ENCODE peak calls at places on chromosomes 7 and 10, in six cellular contexts. J is ovary, G is K562, P is endothelial cell of umbilical vein, Q is Peyer's patch, S is stomach. Y is an unnamed sample. For H3K27me3, the result is how much of the 10 kb centered on the place peaks cover.

GRCh38 chr10:5434017-5434753 is 21.8 kb downstream of the NET1 start:
- DNase-seq in J (no peak), G (peak), P (peak), Q (no peak), S (no peak), Y (no peak)

GRCh38 chr7:69728299-69728698 is 130.0 kb downstream of the AUTS2 start:
- DNase-seq in J (no peak), G (no peak), P (no peak), Q (no peak), S (no peak), Y (no peak)

GRCh38 chr7:76358053-76358477 is 726 bp downstream of the YWHAG start:
- DNase-seq in J (peak), G (peak), P (peak), Q (peak), S (peak), Y (peak)

GRCh38 chr7:36309301-36309700 is 80.4 kb upstream of the ANLN start:
- DNase-seq in J (no peak), G (no peak), P (no peak), Q (no peak), S (peak), Y (no peak)

GRCh38 chr10:3785849-3786290 is 861 bp upstream of the KLF6 start:
- DNase-seq in J (peak), G (no peak), P (peak), Q (peak), S (no peak), Y (peak)

GRCh38 chr7:30470783-30471182 is 7.8 kb downstream of the NOD1 start:
- DNase-seq in J (peak), G (peak), P (peak), Q (no peak), S (no peak), Y (peak)

GRCh38 chr7:132112632-132113031 is 463.6 kb downstream of the PLXNA4 start:
- DNase-seq in J (no peak), G (no peak), P (no peak), Q (no peak), S (no peak), Y (no peak)

GRCh38 chr7:99363286-99363685 is 11.2 kb upstream of the ARPC1B start:
- DNase-seq in J (no peak), G (no peak), P (no peak), Q (no peak), S (no peak), Y (no peak)

GRCh38 chr10:95767884-95768556 is 12.1 kb downstream of the ENTPD1 start:
- DNase-seq in J (no peak), G (no peak), P (peak), Q (no peak), S (no peak), Y (no peak)

GRCh38 chr10:17474595-17474994 is 20.2 kb upstream of the ST8SIA6 start:
- DNase-seq in J (no peak), G (peak), P (peak), Q (no peak), S (no peak), Y (no peak)

GRCh38 chr7:75565129-75565528 is 73.0 kb downstream of the SPDYE5 start:
- DNase-seq in J (no peak), G (no peak), P (peak), Q (no peak), S (peak), Y (no peak)

GRCh38 chr7:47351233-47352154 is 230.4 kb downstream of the TNS3 start:
- DNase-seq in J (no peak), G (no peak), P (no peak), Q (peak), S (peak), Y (peak)

GRCh38 chr7:77561354-77561753 is 24.3 kb downstream of the PTPN12 start:
- DNase-seq in J (no peak), G (no peak), P (no peak), Q (no peak), S (no peak), Y (no peak)

GRCh38 chr7:106425017-106425719 is 140.4 kb upstream of the NAMPT start:
- DNase-seq in J (peak), G (no peak), P (peak), Q (peak), S (peak), Y (peak)

DNA sequence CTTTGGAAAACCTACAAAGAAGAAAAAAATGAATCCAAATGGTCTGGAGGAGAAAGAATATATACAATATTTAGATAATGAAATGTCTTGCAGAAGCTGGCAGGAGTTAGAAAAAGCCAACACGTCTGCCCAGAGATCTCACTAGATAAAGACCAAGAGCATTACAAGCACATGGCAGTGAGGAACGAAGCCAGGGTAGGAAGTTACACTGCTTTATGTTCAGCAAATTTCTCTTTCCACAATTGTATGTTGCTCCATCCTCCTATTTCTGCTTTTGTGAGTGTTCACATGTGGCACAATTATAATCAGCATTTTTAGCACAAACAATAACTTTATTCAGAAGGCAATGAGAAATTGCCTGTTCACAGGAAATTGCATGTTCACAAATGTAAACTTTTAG is 53.6 kb downstream of the LRRC17 start:
- DNase-seq in J (no peak), G (no peak), P (no peak), Q (no peak), S (no peak), Y (no peak)
- H3K27me3 ChIP-seq in J (under half), G (under half), P (under half), Q (under half), S (under half), Y (under half)

DNA sequence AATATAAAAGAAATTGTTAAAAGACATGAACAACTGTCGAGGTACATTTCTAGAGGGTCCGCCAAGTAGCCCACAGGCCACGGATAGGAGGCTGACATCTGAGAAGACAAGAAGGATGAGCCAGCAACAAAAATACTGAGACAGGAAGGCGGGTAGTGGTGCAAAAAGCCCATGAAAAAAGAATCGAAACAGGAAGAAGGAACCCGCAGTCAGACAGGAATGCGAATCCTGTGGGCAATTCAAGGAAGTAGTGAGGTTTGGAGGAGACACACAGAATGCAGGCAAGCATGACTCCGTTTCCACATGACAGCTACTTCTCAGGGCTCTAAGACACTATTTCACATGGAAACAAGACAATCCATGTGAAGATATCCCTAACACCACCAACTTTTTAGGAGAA is 125.2 kb downstream of the DOCK4 start:
- DNase-seq in J (no peak), G (no peak), P (peak), Q (no peak), S (no peak), Y (no peak)
- H3K27ac ChIP-seq in J (no peak), G (no peak), P (peak), Q (no peak), S (peak), Y (no peak)

GRCh38 chr7:96080021-96080420 is 241.9 kb downstream of the SLC25A13 start:
- DNase-seq in J (no peak), G (no peak), P (no peak), Q (no peak), S (no peak), Y (no peak)

GRCh38 chr7:96076350-96076707 is 245.6 kb downstream of the SLC25A13 start:
- DNase-seq in J (no peak), G (no peak), P (peak), Q (no peak), S (no peak), Y (no peak)

DNA sequence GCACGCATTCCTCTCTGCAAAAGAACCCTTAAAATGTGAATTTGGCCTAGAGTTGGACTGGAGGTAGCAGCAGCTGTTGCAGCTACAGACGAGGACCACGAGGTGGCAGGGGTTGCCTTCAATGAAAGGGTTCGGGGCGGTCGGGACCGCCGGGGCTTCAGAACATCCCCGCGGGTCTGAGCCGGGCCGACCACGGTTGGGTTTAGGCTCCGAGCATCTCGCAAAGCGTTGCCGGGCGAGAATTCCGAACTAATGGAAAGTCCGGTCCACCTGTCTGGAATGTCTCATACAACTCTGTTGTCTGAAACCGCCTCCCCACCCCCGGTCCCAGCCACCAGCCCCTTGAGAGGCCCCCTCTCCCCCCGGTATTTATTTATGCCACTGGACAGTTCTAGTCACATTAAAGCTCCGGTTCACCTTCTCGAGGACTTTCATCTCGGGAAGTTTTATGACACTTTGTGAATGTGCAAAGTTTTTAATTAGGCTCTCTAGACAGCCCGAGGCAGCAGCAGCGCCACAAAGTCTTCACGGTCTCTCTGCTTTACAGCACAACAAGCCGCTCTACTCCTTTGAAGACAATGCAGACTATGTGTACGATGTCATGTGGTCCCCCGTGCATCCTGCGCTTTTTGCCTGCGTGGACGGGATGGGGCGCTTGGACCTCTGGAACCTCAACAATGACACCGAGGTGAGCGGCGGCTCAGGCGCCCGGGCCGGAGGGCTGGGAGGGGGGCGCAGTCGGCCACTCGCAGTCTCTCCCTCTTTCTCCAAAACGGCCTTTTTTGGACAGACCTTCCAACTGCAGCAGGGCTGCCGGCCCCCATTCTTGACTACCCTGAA is 246.2 kb downstream of the SLC25A13 start:
- DNase-seq in J (peak), G (peak), P (peak), Q (peak), S (peak), Y (peak)
- TF ChIP-seq POLR2A in J (no peak), G (no peak), P (no peak), Q (no peak), S (no peak), Y (no peak)

GRCh38 chr10:78170026-78170475 is 136.4 kb downstream of the RPS24 start:
- DNase-seq in J (no peak), G (no peak), P (peak), Q (no peak), S (no peak), Y (no peak)

GRCh38 chr10:78176320-78177012 is 142.8 kb downstream of the RPS24 start:
- DNase-seq in J (no peak), G (no peak), P (no peak), Q (no peak), S (no peak), Y (no peak)

GRCh38 chr10:78175444-78175843 is 141.8 kb downstream of the RPS24 start:
- DNase-seq in J (no peak), G (no peak), P (no peak), Q (no peak), S (no peak), Y (no peak)

GRCh38 chr10:78171633-78172032 is 138.0 kb downstream of the RPS24 start:
- DNase-seq in J (no peak), G (no peak), P (no peak), Q (no peak), S (no peak), Y (no peak)

DNA sequence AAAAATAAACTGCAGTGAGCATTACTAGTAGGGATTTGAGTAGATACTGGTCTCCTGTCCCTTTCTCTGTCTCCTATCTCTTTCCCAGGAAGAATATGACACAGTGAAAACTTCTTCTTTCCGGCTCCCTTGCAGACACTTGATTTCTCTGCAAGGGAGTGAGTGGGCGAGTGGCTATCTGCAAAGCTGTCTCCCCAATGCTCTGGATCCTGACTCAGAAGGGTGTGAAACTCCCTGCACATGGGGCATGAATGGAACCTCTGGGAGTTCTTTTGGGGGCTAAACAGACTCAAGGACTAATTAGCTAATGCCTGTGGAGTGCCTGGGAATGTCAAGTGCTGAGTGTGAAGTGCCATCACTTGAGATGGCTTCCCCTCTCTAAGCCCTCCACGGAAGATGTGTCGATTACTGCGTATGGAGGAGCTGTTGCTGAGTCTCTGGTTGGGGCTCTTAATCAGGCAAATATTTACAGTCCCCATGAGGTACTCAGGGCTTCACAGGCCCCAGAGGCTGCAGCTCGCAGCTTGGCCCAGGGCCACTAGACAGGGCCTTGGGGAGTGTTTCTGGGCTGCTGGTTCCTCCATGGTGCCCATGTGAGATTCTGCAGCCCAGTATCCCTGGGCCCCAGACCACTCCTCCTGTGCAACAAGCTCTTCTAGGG is 139.8 kb downstream of the RPS24 start:
- DNase-seq in J (no peak), G (no peak), P (no peak), Q (no peak), S (no peak), Y (no peak)
- H3K27me3 ChIP-seq in J (under half), G (under half), P (under half), Q (under half), S (under half), Y (under half)

GRCh38 chr10:15444105-15445021 is 73.3 kb upstream of the FAM171A1 start:
- DNase-seq in J (no peak), G (no peak), P (no peak), Q (no peak), S (no peak), Y (no peak)
- H3K27ac ChIP-seq in J (no peak), G (no peak), P (no peak), Q (no peak), S (no peak), Y (no peak)

GRCh38 chr7:157293413-157293788 is 43.4 kb upstream of the DNAJB6 start:
- DNase-seq in J (no peak), G (no peak), P (no peak), Q (no peak), S (no peak), Y (no peak)

GRCh38 chr7:157291404-157292080 is 45.3 kb upstream of the DNAJB6 start:
- DNase-seq in J (no peak), G (peak), P (no peak), Q (no peak), S (no peak), Y (no peak)

GRCh38 chr7:157292258-157292657 is 44.5 kb upstream of the DNAJB6 start:
- DNase-seq in J (no peak), G (no peak), P (no peak), Q (no peak), S (no peak), Y (no peak)

GRCh38 chr7:157294773-157295172 is 42.0 kb upstream of the DNAJB6 start:
- DNase-seq in J (no peak), G (no peak), P (no peak), Q (no peak), S (no peak), Y (no peak)

GRCh38 chr7:157292770-157293412 is 43.9 kb upstream of the DNAJB6 start:
- DNase-seq in J (no peak), G (peak), P (no peak), Q (peak), S (peak), Y (no peak)
- TF ChIP-seq POLR2A in J (no peak), G (no peak), P (no peak), Q (no peak), S (no peak), Y (no peak)

GRCh38 chr7:103297837-103298179 is 573 bp downstream of the PMPCB start:
- DNase-seq in J (no peak), G (no peak), P (no peak), Q (no peak), S (no peak), Y (no peak)

GRCh38 chr7:103296901-103297836 is at the start of gene PMPCB:
- DNase-seq in J (peak), G (peak), P (peak), Q (peak), S (peak), Y (peak)

GRCh38 chr7:103299660-103300059 is 2.4 kb downstream of the PMPCB start:
- DNase-seq in J (no peak), G (no peak), P (no peak), Q (no peak), S (no peak), Y (no peak)
- H3K27me3 ChIP-seq in J (under half), G (under half), P (under half), Q (under half), S (under half), Y (under half)

DNA sequence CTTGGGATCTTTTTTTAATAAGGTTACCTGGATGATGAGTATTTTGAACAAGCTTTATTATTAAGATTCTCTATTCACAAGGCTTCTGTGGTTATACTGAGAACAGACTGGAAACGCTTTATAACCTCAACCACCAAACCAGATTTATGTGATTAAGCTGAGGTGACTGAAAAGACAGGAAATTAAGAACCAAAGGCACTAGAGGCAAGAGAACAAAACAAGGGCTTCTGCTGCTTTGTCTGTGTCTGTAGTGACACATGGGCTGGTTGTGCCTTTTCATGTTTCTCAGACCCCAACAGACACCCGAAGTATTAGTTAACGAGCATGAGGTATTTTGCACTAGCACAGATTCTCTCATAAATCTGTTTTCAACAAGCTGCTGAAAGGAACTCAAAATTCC is 64.4 kb downstream of the RAPGEF5 start:
- DNase-seq in J (no peak), G (no peak), P (no peak), Q (no peak), S (no peak), Y (no peak)
- H3K27ac ChIP-seq in J (no peak), G (no peak), P (no peak), Q (no peak), S (no peak), Y (no peak)